ENCODE peak calls at places on chromosome 2, in seven cellular contexts. L is neural progenitor cell; F is left ventricle myocardium inferior; B is fibroblast of lung; Z is right lobe of liver; E is CD8-positive, alpha-beta T cell; J is stomach. Y is an unnamed sample.
A peak's percentile ranks its signal among the peaks of the same experiment; 100 is the strongest.

GRCh38 chr2:7866825-7867224 is 815.0 kb upstream of the ID2 start:
- DNase-seq in L (no peak), F (no peak), B (no peak), Z (no peak), E (no peak), J (no peak), Y (peak; percentile 22)

GRCh38 chr2:212311807-212312404 is 226.7 kb downstream of the ERBB4 start:
- DNase-seq in L (no peak), F (no peak), B (no peak), Z (no peak), E (no peak), J (no peak), Y (no peak)

GRCh38 chr2:2269989-2270562 is 61.0 kb downstream of the MYT1L start:
- DNase-seq in L (no peak), F (no peak), B (no peak), Z (no peak), E (no peak), J (no peak), Y (no peak)

GRCh38 chr2:122028371-122029102 is 273.1 kb downstream of the TSN start:
- DNase-seq in L (no peak), F (no peak), B (peak; percentile 94), Z (no peak), E (no peak), J (no peak), Y (no peak)

GRCh38 chr2:145007673-145008263 is 487.8 kb upstream of the ZEB2 start:
- DNase-seq in L (no peak), F (no peak), B (peak; percentile 77), Z (no peak), E (no peak), J (no peak), Y (no peak)

GRCh38 chr2:54551123-54551756 is 95.1 kb downstream of the SPTBN1 start:
- DNase-seq in L (peak; percentile 37), F (no peak), B (no peak), Z (no peak), E (no peak), J (peak; percentile 72), Y (peak; percentile 75)

GRCh38 chr2:205511666-205512065 is 170.6 kb upstream of the NRP2 start:
- DNase-seq in L (no peak), F (no peak), B (peak; percentile 22), Z (no peak), E (no peak), J (no peak), Y (no peak)

GRCh38 chr2:20370191-20370590 is 19.5 kb upstream of the PUM2 start:
- DNase-seq in L (no peak), F (no peak), B (no peak), Z (peak; percentile 55), E (no peak), J (no peak), Y (no peak)

GRCh38 chr2:210540471-210541257 is 15.7 kb upstream of the CPS1 start:
- DNase-seq in L (no peak), F (no peak), B (no peak), Z (no peak), E (no peak), J (no peak), Y (no peak)

GRCh38 chr2:42098571-42099430 is 51.0 kb downstream of the PKDCC start:
- DNase-seq in L (no peak), F (peak; percentile 30), B (no peak), Z (no peak), E (no peak), J (no peak), Y (peak; percentile 60)

DNA sequence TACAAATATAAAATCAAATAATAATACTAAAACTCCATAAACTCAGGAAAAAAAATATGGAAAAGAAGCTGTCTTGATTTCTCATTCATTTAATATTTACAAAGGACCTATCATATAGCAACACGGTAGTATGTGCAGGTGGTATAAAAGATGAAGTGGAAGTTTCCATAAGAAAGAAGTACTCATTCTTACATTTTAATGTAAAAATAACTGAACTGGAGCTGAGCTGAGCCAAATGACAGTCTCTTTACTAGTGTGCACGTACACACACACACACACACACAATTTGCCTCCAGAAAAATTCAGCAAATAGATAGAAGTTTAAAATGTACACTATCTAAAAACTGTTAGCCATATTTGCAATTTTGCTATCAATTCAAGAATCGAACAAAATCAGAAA is 54.1 kb downstream of the ASXL2 start:
- DNase-seq in L (no peak), F (no peak), B (no peak), Z (no peak), E (no peak), J (no peak), Y (no peak)
- H3K4me3 ChIP-seq in L (no peak overlapping the region), F (no peak overlapping the region), B (no peak overlapping the region), Z (no peak overlapping the region), E (no peak overlapping the region), J (no peak overlapping the region), Y (no peak overlapping the region)

DNA sequence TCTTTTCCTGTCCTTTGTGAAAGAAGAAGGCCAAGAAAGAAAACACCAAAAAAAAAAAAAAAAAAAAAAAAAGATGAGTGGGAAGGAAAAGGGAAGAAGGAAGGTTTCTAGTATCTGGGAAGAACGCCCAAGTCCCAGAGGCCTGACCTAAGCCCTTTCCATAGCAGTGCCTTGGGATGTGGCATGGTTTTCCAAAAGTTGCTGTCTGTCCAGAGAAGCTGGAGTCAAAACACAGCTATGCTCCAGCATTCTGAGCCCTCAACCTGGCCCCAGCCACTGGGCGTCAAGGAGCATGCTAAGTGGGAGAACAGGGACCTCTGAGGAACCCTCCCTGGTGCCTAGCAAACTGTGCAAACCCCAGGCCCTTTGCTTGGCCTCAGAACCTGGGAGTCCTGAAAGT is 123.5 kb downstream of the INHBB start:
- DNase-seq in L (no peak), F (no peak), B (no peak), Z (peak; percentile 28), E (no peak), J (no peak), Y (peak; percentile 19)
- TF ChIP-seq CTCF in L (no peak), F (no peak), B (no peak), Z (no peak), E (no peak), J (no peak), Y (no peak)

GRCh38 chr2:12400543-12400942 is 316.2 kb upstream of the TRIB2 start:
- DNase-seq in L (no peak), F (no peak), B (no peak), Z (no peak), E (no peak), J (no peak), Y (no peak)
- H3K4me1 ChIP-seq in L (no peaks in the 10 kb centered on the region), F (peaks cover 8% of the 10 kb centered on the region), B (no peaks in the 10 kb centered on the region), Z (no peaks in the 10 kb centered on the region), E (no peaks in the 10 kb centered on the region), J (no peaks in the 10 kb centered on the region), Y (no peaks in the 10 kb centered on the region)

DNA sequence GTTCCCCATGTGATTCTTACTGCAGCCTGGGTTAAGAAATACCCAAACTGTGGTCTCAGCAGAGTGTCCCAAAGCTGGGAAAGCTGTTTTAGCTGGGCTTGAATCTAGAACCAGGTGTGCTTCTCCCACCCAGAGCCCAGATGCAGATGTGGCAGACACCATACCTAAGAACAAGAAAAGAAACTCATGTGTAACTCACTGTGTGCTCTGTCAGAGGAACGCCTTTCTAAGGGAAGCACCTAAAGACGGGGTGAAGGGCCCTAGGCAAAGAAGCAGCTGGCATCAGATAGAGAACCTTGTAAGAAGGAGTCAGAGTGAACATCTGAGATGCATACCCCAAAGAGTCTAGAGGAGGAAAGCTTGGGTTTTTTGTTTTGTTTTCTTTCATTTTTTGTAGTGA is 24.0 kb downstream of the DOK1 start:
- DNase-seq in L (no peak), F (no peak), B (no peak), Z (no peak), E (no peak), J (no peak), Y (no peak)
- H3K4me3 ChIP-seq in L (no peak overlapping the region), F (no peak overlapping the region), B (no peak overlapping the region), Z (no peak overlapping the region), E (no peak overlapping the region), J (no peak overlapping the region), Y (no peak overlapping the region)